ENCODE peak calls at places on chromosomes 2 and 18, in seven cellular contexts. F is A549, J is cardiac fibroblast, L is lower lobe of right lung, R is lower leg skin, T is iPS DF 6.9, S is OCI-LY7. D is an unnamed sample.
A peak's percentile ranks its signal among the peaks of the same experiment; 100 is the strongest.

GRCh38 chr2:176146645-176147044 is 4.7 kb upstream of the HOXD4 start:
- DNase-seq in F (no peak), J (no peak), L (no peak), R (no peak), T (no peak), S (no peak), D (no peak)

GRCh38 chr18:354003-354402 is 86.2 kb upstream of the THOC1 start:
- DNase-seq in F (no peak), J (no peak), L (no peak), R (no peak), T (no peak), S (no peak), D (no peak)

GRCh38 chr2:136527560-136527959 is 237.8 kb upstream of the THSD7B start:
- DNase-seq in F (peak; percentile 4), J (peak; percentile 0), L (no peak), R (no peak), T (peak; percentile 41), S (peak; percentile 44), D (no peak)

GRCh38 chr2:30655660-30656059 is 151.6 kb downstream of the CAPN13 start:
- DNase-seq in F (no peak), J (peak; percentile 48), L (no peak), R (no peak), T (no peak), S (no peak), D (no peak)

GRCh38 chr18:60383865-60384264 is 11.3 kb upstream of the MC4R start:
- DNase-seq in F (no peak), J (no peak), L (no peak), R (no peak), T (no peak), S (no peak), D (no peak)

GRCh38 chr2:105287692-105288091 is 41.8 kb downstream of the TGFBRAP1 start:
- DNase-seq in F (peak; percentile 68), J (peak; percentile 48), L (no peak), R (peak; percentile 75), T (peak; percentile 48), S (peak; percentile 31), D (no peak)

GRCh38 chr2:126982935-126983334 is 84.2 kb downstream of the TEX51 start:
- DNase-seq in F (no peak), J (no peak), L (no peak), R (no peak), T (no peak), S (no peak), D (no peak)

GRCh38 chr2:39717067-39717466 is 51.4 kb downstream of the TMEM178A start:
- DNase-seq in F (no peak), J (no peak), L (no peak), R (no peak), T (no peak), S (no peak), D (no peak)

GRCh38 chr2:202780514-202781021 is 91.0 kb downstream of the ICA1L start:
- DNase-seq in F (peak; percentile 17), J (no peak), L (no peak), R (no peak), T (no peak), S (no peak), D (no peak)

GRCh38 chr18:35089918-35090550 is 48.8 kb downstream of the MAPRE2 start:
- DNase-seq in F (no peak), J (no peak), L (no peak), R (no peak), T (no peak), S (no peak), D (no peak)

GRCh38 chr2:26492749-26493515 is 15.0 kb upstream of the OTOF start:
- DNase-seq in F (no peak), J (no peak), L (no peak), R (no peak), T (no peak), S (no peak), D (no peak)

GRCh38 chr2:205188516-205189138 is 493.7 kb upstream of the NRP2 start:
- DNase-seq in F (peak; percentile 16), J (peak; percentile 98), L (no peak), R (no peak), T (no peak), S (no peak), D (no peak)

GRCh38 chr2:64390586-64390985 is 63.4 kb upstream of the LGALSL start:
- DNase-seq in F (no peak), J (no peak), L (no peak), R (no peak), T (no peak), S (no peak), D (no peak)

GRCh38 chr2:226799211-226799975 is at the start of gene IRS1:
- DNase-seq in F (peak; percentile 76), J (peak; percentile 92), L (peak; percentile 73), R (peak; percentile 93), T (no peak), S (peak; percentile 87), D (no peak)

GRCh38 chr2:20507166-20507692 is 60.4 kb downstream of the RHOB start:
- DNase-seq in F (no peak), J (peak; percentile 42), L (no peak), R (no peak), T (no peak), S (peak; percentile 33), D (no peak)

GRCh38 chr18:48838921-48839818 is 111.6 kb downstream of the SMAD7 start:
- DNase-seq in F (no peak), J (peak; percentile 57), L (peak; percentile 43), R (no peak), T (no peak), S (no peak), D (no peak)

GRCh38 chr2:44131177-44131576 is 37.5 kb upstream of the PPM1B start:
- DNase-seq in F (no peak), J (no peak), L (no peak), R (no peak), T (no peak), S (no peak), D (no peak)

GRCh38 chr2:80256396-80257167 is 48.0 kb downstream of the LRRTM1 start:
- DNase-seq in F (peak; percentile 39), J (peak; percentile 16), L (no peak), R (no peak), T (no peak), S (no peak), D (no peak)

GRCh38 chr2:109134741-109135571 is 6.0 kb downstream of the SH3RF3 start:
- DNase-seq in F (no peak), J (no peak), L (no peak), R (peak; percentile 72), T (no peak), S (no peak), D (no peak)

GRCh38 chr2:109135572-109136185 is 6.7 kb downstream of the SH3RF3 start:
- DNase-seq in F (no peak), J (peak; percentile 51), L (no peak), R (peak; percentile 70), T (no peak), S (no peak), D (no peak)

GRCh38 chr2:109137616-109138015 is 8.6 kb downstream of the SH3RF3 start:
- DNase-seq in F (no peak), J (no peak), L (no peak), R (no peak), T (no peak), S (no peak), D (no peak)

GRCh38 chr2:109138449-109138848 is 9.4 kb downstream of the SH3RF3 start:
- DNase-seq in F (no peak), J (no peak), L (no peak), R (no peak), T (no peak), S (no peak), D (no peak)

DNA sequence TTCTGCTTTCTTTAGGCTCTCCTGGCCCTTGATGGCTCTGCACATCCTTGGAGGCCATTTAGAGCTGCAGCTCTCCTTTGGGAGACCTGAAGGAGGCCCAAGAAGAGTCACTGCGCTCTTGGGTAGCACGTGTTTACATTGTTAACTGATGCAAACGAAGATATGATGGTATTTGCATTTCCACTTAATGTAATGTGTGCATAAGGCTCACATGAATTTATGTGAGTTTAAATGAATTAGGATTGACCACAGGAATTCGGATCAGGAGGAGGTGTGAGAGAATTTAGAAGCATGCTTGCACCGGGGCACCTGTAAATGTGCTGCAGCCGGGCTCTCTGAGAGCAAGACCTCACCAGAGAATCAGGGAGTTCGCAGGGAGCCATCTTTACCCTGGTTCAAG is 7.5 kb downstream of the SH3RF3 start:
- DNase-seq in F (no peak), J (no peak), L (no peak), R (peak; percentile 2), T (no peak), S (no peak), D (no peak)
- H3K4me3 ChIP-seq in F (no peak overlapping the region), J (no peak overlapping the region), L (no peak overlapping the region), R (no peak overlapping the region), T (no peak overlapping the region), S (no peak overlapping the region), D (no peak overlapping the region)

DNA sequence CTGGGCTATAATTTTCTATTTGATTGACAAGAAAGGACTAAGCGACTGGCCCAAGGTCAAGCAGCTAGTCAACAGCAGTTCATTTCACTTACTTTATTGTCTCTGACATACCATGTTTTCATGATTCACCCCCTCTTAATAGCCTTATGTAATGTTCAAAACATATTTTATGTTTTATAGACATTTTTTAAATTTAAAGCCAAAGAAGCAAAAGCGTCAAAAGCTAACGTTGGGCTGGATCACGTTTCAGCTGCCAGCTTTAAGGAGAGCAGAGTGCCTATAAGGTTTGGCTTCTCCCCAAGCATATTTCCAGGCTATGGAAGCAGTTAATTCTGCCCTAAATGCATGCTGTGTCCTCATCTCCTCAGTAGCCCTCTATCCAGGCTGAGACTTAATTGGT is 94.9 kb upstream of the CREB1 start:
- DNase-seq in F (no peak), J (no peak), L (no peak), R (no peak), T (no peak), S (no peak), D (no peak)
- H3K4me3 ChIP-seq in F (no peak overlapping the region), J (no peak overlapping the region), L (no peak overlapping the region), R (no peak overlapping the region), T (no peak overlapping the region), S (no peak overlapping the region), D (no peak overlapping the region)

DNA sequence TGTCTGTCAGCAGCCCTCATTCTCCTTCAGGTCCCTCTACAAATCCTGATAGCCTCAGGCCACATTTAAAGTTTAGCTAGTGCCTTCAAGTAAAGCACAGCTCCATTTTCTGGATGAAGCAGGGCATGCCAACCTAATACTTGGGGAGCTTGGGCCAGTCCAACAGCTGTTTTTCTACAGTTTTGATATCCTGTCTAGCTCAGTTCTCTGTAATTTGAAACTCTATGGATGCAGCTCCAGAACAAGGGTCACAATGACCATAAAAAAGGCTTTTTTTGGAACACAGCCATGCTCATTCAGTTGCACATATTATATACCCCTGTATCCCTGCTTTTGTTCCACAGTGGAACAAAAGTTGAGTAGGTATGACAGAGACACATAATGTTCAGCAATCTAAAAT is 373.5 kb downstream of the SUCLG1 start:
- DNase-seq in F (no peak), J (no peak), L (no peak), R (no peak), T (no peak), S (no peak), D (no peak)
- H3K4me3 ChIP-seq in F (no peak overlapping the region), J (no peak overlapping the region), L (no peak overlapping the region), R (no peak overlapping the region), T (no peak overlapping the region), S (no peak overlapping the region), D (no peak overlapping the region)

GRCh38 chr2:70607121-70607551 is 53.5 kb upstream of the TGFA start:
- DNase-seq in F (no peak), J (no peak), L (no peak), R (no peak), T (no peak), S (no peak), D (no peak)

GRCh38 chr2:70608373-70608772 is 54.7 kb upstream of the TGFA start:
- DNase-seq in F (no peak), J (no peak), L (no peak), R (no peak), T (no peak), S (no peak), D (no peak)

GRCh38 chr2:70598197-70598596 is 44.6 kb upstream of the TGFA start:
- DNase-seq in F (no peak), J (no peak), L (no peak), R (no peak), T (no peak), S (no peak), D (no peak)

GRCh38 chr2:70603066-70603465 is 49.4 kb upstream of the TGFA start:
- DNase-seq in F (no peak), J (no peak), L (no peak), R (no peak), T (no peak), S (no peak), D (no peak)
- H3K4me3 ChIP-seq in F (no peak overlapping the region), J (no peak overlapping the region), L (no peak overlapping the region), R (no peak overlapping the region), T (no peak overlapping the region), S (no peak overlapping the region), D (no peak overlapping the region)